ENCODE peak calls at places on chromosomes 7 and 10, in five cellular contexts. K is uterus, O is keratinocyte, J is aorta, Z is IMR-90. Y is an unnamed sample.

GRCh38 chr7:157612664-157613561 is 276.1 kb downstream of the DNAJB6 start:
- DNase-seq in K (no peak), O (no peak), Z (no peak), J (peak; percentile 85), Y (no peak)

GRCh38 chr10:132429281-132430230 is 32.6 kb downstream of the PWWP2B start:
- DNase-seq in J (no peak), K (no peak), Z (no peak), O (no peak), Y (no peak)

GRCh38 chr10:42930516-42931205 is 146.2 kb upstream of the RET start:
- DNase-seq in Z (no peak), K (no peak), O (no peak), J (no peak), Y (no peak)

GRCh38 chr7:91343420-91343819 is 79.2 kb downstream of the FZD1 start:
- DNase-seq in O (no peak), K (no peak), Z (no peak), J (no peak), Y (no peak)

GRCh38 chr10:22710139-22710745 is 4.1 kb downstream of the PIP4K2A start:
- DNase-seq in Z (no peak), K (no peak), J (no peak), O (no peak), Y (no peak)

GRCh38 chr7:156493942-156494341 is 146.6 kb upstream of the RNF32 start:
- DNase-seq in J (no peak), O (no peak), K (no peak), Z (peak; percentile 77), Y (no peak)

GRCh38 chr7:92768501-92769360 is 67.6 kb downstream of the CDK6 start:
- DNase-seq in Z (peak; percentile 64), O (no peak), J (no peak), K (no peak), Y (no peak)

GRCh38 chr10:103724074-103724473 is 131.3 kb downstream of the SH3PXD2A start:
- DNase-seq in J (no peak), K (no peak), Z (no peak), O (no peak), Y (no peak)

GRCh38 chr7:121329460-121330052 is 756 bp downstream of the WNT16 start:
- DNase-seq in Z (no peak), K (no peak), J (no peak), O (no peak), Y (no peak)

GRCh38 chr10:97335188-97335619 is 675 bp upstream of the FRAT2 start:
- DNase-seq in O (no peak), Z (no peak), J (no peak), K (no peak), Y (no peak)

GRCh38 chr7:70018700-70019099 is 420.4 kb downstream of the AUTS2 start:
- DNase-seq in K (no peak), O (no peak), Z (no peak), J (no peak), Y (no peak)

GRCh38 chr7:92133133-92133736 is 1.0 kb downstream of the CYP51A1 start:
- DNase-seq in Z (no peak), O (no peak), K (no peak), J (no peak), Y (no peak)

GRCh38 chr10:14798631-14799030 is 23.9 kb upstream of the FAM107B start:
- DNase-seq in Z (no peak), K (no peak), O (no peak), J (no peak), Y (no peak)

GRCh38 chr10:132319853-132320669 is 11.9 kb upstream of the LRRC27 start:
- DNase-seq in O (no peak), K (no peak), Z (peak; percentile 92), J (peak; percentile 79), Y (peak; percentile 71)

GRCh38 chr7:107090452-107090851 is 45.9 kb downstream of the PRKAR2B start:
- DNase-seq in J (no peak), Z (no peak), O (no peak), K (no peak), Y (no peak)

GRCh38 chr7:107966701-107967100 is 36.3 kb downstream of the LAMB1 start:
- DNase-seq in Z (peak; percentile 85), K (no peak), J (no peak), O (no peak), Y (peak; percentile 97)

GRCh38 chr7:30142710-30143109 is 7.9 kb downstream of the MTURN start:
- DNase-seq in J (peak; percentile 80), O (no peak), Z (peak; percentile 19), K (no peak), Y (peak; percentile 87)

GRCh38 chr7:6310594-6310993 is 38.2 kb upstream of the CYTH3 start:
- DNase-seq in O (no peak), K (no peak), J (no peak), Z (no peak), Y (no peak)

GRCh38 chr7:51647931-51648351 is 331.3 kb upstream of the COBL start:
- DNase-seq in J (no peak), K (no peak), O (no peak), Z (no peak), Y (no peak)

GRCh38 chr10:19788075-19788686 is 28.1 kb upstream of the PLXDC2 start:
- DNase-seq in O (peak; percentile 13), K (peak; percentile 31), Z (peak; percentile 73), J (no peak), Y (peak; percentile 44)

GRCh38 chr7:24827589-24827988 is 70.3 kb upstream of the GSDME start:
- DNase-seq in K (no peak), J (no peak), Z (peak; percentile 87), O (no peak), Y (no peak)

GRCh38 chr10:47165168-47165710 is 134.8 kb upstream of the GDF10 start:
- DNase-seq in O (no peak), K (no peak), J (no peak), Z (no peak), Y (no peak)

GRCh38 chr7:65304175-65304574 is 69.5 kb upstream of the ZNF92 start:
- DNase-seq in O (no peak), J (no peak), K (no peak), Z (no peak), Y (no peak)

GRCh38 chr7:24968165-24968564 is 11.8 kb downstream of the OSBPL3 start:
- DNase-seq in J (no peak), O (no peak), K (no peak), Z (no peak), Y (no peak)

GRCh38 chr7:128879461-128879938 is 16.8 kb downstream of the ATP6V1F start:
- DNase-seq in K (no peak), J (peak; percentile 70), O (no peak), Z (no peak), Y (no peak)

GRCh38 chr10:57338823-57339558 is 928.7 kb downstream of the IPMK start:
- DNase-seq in O (peak; percentile 1), K (no peak), Z (peak; percentile 41), J (no peak), Y (peak; percentile 16)

GRCh38 chr7:41881313-41882130 is 178.6 kb upstream of the INHBA start:
- DNase-seq in K (no peak), J (no peak), O (no peak), Z (peak; percentile 89), Y (no peak)

GRCh38 chr7:17902599-17902998 is 37.7 kb downstream of the SNX13 start:
- DNase-seq in O (no peak), J (no peak), K (no peak), Z (no peak), Y (no peak)

GRCh38 chr10:80122746-80123145 is 9.8 kb upstream of the PLAC9 start:
- DNase-seq in J (no peak), K (no peak), O (no peak), Z (no peak), Y (no peak)

GRCh38 chr10:50992972-50993766 is 81.1 kb upstream of the PRKG1 start:
- DNase-seq in O (no peak), J (no peak), K (peak; percentile 13), Z (peak; percentile 88), Y (no peak)

GRCh38 chr7:27201231-27202017 is 1.5 kb upstream of the HOXA13 start:
- DNase-seq in K (no peak), O (no peak), Z (no peak), J (peak; percentile 47), Y (peak; percentile 35)

GRCh38 chr7:27198871-27199801 is 755 bp downstream of the HOXA13 start:
- DNase-seq in O (no peak), K (no peak), Z (no peak), J (peak; percentile 77), Y (peak; percentile 53)

GRCh38 chr7:27198138-27198841 is 1.6 kb downstream of the HOXA13 start:
- DNase-seq in Z (no peak), K (no peak), J (peak; percentile 62), O (no peak), Y (peak; percentile 36)

GRCh38 chr7:27200761-27201230 is 905 bp upstream of the HOXA13 start:
- DNase-seq in Z (no peak), J (peak; percentile 36), K (no peak), O (no peak), Y (peak; percentile 30)

GRCh38 chr7:27199820-27200760 is at the start of gene HOXA13:
- DNase-seq in O (no peak), K (no peak), Z (no peak), J (peak; percentile 75), Y (peak; percentile 73)
- H3K4me3 ChIP-seq in O (peak within 1 kb of the TSS; percentile 52), K (peak within 1 kb of the TSS; percentile 24), Z (no peak within 1 kb of the TSS), J (peak within 1 kb of the TSS; percentile 16), Y (peak within 1 kb of the TSS; percentile 85)

GRCh38 chr10:125124114-125124486 is 36.3 kb downstream of the CTBP2 start:
- DNase-seq in K (no peak), Z (no peak), J (no peak), O (no peak), Y (no peak)
- H3K4me1 ChIP-seq in K (peaks cover 10% of the 10 kb centered on the region), Z (peaks cover 28% of the 10 kb centered on the region), J (peaks cover 4% of the 10 kb centered on the region), O (peaks cover 73% of the 10 kb centered on the region), Y (peaks cover 12% of the 10 kb centered on the region)

GRCh38 chr10:101042118-101042517 is 11.1 kb downstream of the SFXN3 start:
- DNase-seq in J (no peak), K (no peak), Z (no peak), O (no peak), Y (no peak)
- H3K4me3 ChIP-seq in J (no peak overlapping the region), K (peak overlapping the region; percentile 50), Z (peak overlapping the region; percentile 41), O (peak overlapping the region; percentile 63), Y (peak overlapping the region; percentile 40)

DNA sequence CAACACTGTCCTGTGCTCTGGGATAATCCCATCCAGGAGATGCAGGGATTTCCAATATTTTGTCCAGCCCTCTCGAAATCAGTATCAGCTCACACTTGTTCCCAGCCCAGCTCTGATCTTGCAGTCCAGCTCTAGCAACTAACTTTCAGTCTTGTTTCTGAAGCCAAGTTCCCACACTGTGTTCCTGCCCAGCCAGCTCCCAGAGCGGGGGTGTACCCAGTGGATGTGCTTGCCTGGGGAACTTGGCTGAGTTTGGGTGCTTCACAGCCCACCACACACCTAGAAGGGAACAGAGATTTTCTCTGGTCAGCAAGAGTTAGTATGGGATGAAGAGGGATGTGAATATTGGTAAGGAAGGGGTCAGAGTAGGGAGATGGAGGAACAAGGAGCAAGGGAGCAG is 57.5 kb upstream of the RAPGEF5 start:
- DNase-seq in O (no peak), K (no peak), Z (no peak), J (no peak), Y (no peak)
- H3K4me1 ChIP-seq in O (no peaks in the 10 kb centered on the region), K (no peaks in the 10 kb centered on the region), Z (no peaks in the 10 kb centered on the region), J (no peaks in the 10 kb centered on the region), Y (no peaks in the 10 kb centered on the region)

Y was measured in SJSA1.